ENCODE peak calls at places on chromosomes 13 and 19, in four cellular contexts. J is left lung, H is left ventricle myocardium inferior, K is Peyer's patch. B is an unnamed sample.

GRCh38 chr19:31519216-31519615 is 170.0 kb upstream of the TSHZ3 start:
- DNase-seq in J (no peak), H (no peak), K (no peak), B (no peak)

GRCh38 chr13:73062368-73062767 is 3.6 kb downstream of the KLF5 start:
- DNase-seq in J (no peak), H (no peak), K (no peak), B (no peak)

GRCh38 chr19:2550431-2551171 is 74.7 kb downstream of the GADD45B start:
- DNase-seq in J (peak), H (peak), K (no peak), B (no peak)

GRCh38 chr19:16519230-16519687 is 23.0 kb downstream of the CHERP start:
- DNase-seq in J (no peak), H (no peak), K (no peak), B (no peak)

GRCh38 chr19:3636962-3637361 is 10.4 kb upstream of the CACTIN start:
- DNase-seq in J (no peak), H (no peak), K (no peak), B (no peak)

GRCh38 chr19:40560092-40560507 is 16.6 kb upstream of the SHKBP1 start:
- DNase-seq in J (peak), H (no peak), K (no peak), B (no peak)

GRCh38 chr13:51811046-51811445 is 7.1 kb upstream of the DHRS12 start:
- DNase-seq in J (no peak), H (no peak), K (no peak), B (no peak)

GRCh38 chr19:33445752-33446070 is 72.2 kb downstream of the CEBPG start:
- DNase-seq in J (peak), H (peak), K (no peak), B (no peak)

GRCh38 chr13:75685239-75685697 is 49.1 kb downstream of the LMO7 start:
- DNase-seq in J (no peak), H (no peak), K (no peak), B (no peak)

GRCh38 chr13:65310663-65311328 is 1919.3 kb downstream of the PCDH9 start:
- DNase-seq in J (peak), H (no peak), K (no peak), B (no peak)

GRCh38 chr19:54325194-54325621 is 12.2 kb upstream of the LILRA5 start:
- DNase-seq in J (no peak), H (no peak), K (peak), B (peak)

GRCh38 chr13:81929988-81930387 is 1589.1 kb upstream of the SPRY2 start:
- DNase-seq in J (no peak), H (no peak), K (no peak), B (no peak)

GRCh38 chr19:5801796-5802616 is 2.9 kb upstream of the NRTN start:
- DNase-seq in J (no peak), H (no peak), K (no peak), B (no peak)

GRCh38 chr13:102812616-102813287 is 13.8 kb downstream of the BIVM start:
- DNase-seq in J (no peak), H (no peak), K (no peak), B (no peak)

GRCh38 chr13:98456423-98456845 is 120.5 kb downstream of the STK24 start:
- DNase-seq in J (no peak), H (no peak), K (no peak), B (no peak)

GRCh38 chr19:18712981-18713380 is 29.5 kb downstream of the CRTC1 start:
- DNase-seq in J (no peak), H (no peak), K (no peak), B (no peak)

GRCh38 chr19:22427587-22428298 is 5.6 kb upstream of the ZNF98 start:
- DNase-seq in J (no peak), H (no peak), K (no peak), B (peak)

GRCh38 chr19:45878043-45878794 is 7.7 kb downstream of the IRF2BP1 start:
- DNase-seq in J (peak), H (no peak), K (no peak), B (peak)

GRCh38 chr13:40985596-40986327 is 33.4 kb downstream of the ELF1 start:
- DNase-seq in J (no peak), H (no peak), K (no peak), B (no peak)

GRCh38 chr13:97344250-97345175 is 89.5 kb upstream of the RAP2A start:
- DNase-seq in J (no peak), H (peak), K (no peak), B (peak)
- H3K27ac ChIP-seq in J (no peak), H (peak), K (no peak), B (no peak)

DNA sequence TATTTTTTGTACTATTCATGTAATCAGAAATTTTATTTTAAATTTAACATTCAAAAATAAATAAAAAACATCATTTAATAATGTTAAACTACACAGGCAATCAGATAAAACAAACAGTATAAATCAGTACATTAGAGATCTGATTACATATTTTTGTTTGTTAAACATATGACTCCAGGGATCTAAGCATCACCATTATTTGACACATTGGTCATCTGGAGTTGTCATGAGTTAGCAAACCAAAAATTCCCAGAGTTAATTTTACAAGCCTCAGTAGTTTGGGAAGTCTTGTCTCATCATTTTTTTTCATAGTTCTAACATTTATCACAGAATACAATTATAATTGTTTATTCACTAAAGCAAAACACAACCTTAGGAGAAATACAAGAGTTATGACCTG is 770.8 kb upstream of the SLITRK6 start:
- DNase-seq in J (no peak), H (no peak), K (no peak), B (no peak)
- H3K4me3 ChIP-seq in J (no peak), H (no peak), K (no peak), B (no peak)

DNA sequence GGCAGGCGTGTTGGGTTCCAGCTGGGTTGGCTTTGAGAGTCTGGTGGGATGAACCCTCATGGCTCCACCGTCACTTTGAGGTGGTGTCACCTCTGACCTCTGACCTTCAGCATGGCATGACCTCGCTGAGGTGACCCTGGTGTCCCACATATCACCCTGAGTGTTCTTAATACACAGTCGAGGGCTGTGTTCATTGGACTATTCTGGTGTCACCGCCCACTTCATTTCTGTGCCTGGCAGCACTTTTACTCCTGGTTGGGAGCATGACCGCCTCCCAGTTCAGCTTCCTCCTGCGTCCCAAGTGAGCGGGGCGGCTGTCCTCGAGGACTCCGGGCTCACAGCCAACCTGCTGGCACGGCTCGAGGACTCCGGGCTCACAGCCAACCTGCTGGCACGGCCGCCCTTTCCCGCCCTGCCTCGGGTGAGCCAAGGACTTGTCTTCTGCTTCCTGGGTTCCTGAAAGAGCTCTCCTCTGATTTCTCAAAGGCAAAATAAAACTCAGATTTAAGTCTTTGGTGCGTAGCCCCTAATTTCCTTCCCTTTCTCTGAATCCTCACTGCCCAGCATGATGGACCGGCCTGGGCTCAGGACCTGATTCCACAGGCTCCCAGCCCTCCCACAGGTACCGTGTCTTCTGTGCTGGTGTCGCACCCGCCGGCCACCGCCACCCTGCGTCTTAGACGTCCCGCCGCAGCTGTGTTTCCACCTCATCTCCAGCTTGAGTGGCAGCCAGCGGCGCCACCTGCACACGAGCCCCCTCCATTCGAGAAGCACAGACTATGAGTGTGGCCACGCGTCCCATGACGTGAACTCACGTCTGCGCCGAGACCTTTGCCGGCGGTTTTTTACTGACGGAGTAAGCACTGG is 10.4 kb downstream of the ATP4B start:
- DNase-seq in J (peak), H (peak), K (no peak), B (peak)
- H3K27ac ChIP-seq in J (peak), H (peak), K (no peak), B (peak)

GRCh38 chr19:498591-498950 is 2.3 kb downstream of the MADCAM1 start:
- DNase-seq in J (peak), H (no peak), K (no peak), B (peak)
- H3K4me3 ChIP-seq in J (no peak), H (no peak), K (no peak), B (no peak)

DNA sequence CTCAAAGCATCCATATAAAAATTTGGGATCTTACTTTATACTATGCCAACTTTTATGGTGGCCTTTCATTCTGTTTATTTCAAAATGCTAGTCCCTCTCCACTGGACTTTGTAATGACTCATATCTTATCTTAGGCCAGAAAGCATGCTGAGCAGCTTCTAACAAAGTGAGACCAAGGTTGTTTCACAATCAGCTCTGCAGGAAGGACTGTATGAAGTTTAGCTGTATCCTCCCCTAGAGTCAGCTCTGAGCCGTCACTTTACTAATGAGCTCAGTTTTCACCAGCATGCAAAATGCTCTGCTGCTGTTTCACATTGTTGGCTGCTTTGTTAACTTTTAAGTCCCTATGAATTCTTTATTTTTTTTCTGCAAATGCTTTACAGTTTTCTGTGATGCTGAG is 1608.8 kb downstream of the OLFM4 start:
- DNase-seq in J (no peak), H (no peak), K (no peak), B (no peak)
- H3K27ac ChIP-seq in J (no peak), H (no peak), K (no peak), B (no peak)

GRCh38 chr13:101714195-101714594 is 261.7 kb downstream of the ITGBL1 start:
- DNase-seq in J (no peak), H (no peak), K (no peak), B (no peak)

GRCh38 chr13:101712026-101712348 is 259.5 kb downstream of the ITGBL1 start:
- DNase-seq in J (no peak), H (no peak), K (no peak), B (no peak)

GRCh38 chr13:101708115-101708514 is 255.6 kb downstream of the ITGBL1 start:
- DNase-seq in J (no peak), H (no peak), K (no peak), B (no peak)

GRCh38 chr13:101709952-101710351 is 257.5 kb downstream of the ITGBL1 start:
- DNase-seq in J (no peak), H (no peak), K (no peak), B (no peak)

DNA sequence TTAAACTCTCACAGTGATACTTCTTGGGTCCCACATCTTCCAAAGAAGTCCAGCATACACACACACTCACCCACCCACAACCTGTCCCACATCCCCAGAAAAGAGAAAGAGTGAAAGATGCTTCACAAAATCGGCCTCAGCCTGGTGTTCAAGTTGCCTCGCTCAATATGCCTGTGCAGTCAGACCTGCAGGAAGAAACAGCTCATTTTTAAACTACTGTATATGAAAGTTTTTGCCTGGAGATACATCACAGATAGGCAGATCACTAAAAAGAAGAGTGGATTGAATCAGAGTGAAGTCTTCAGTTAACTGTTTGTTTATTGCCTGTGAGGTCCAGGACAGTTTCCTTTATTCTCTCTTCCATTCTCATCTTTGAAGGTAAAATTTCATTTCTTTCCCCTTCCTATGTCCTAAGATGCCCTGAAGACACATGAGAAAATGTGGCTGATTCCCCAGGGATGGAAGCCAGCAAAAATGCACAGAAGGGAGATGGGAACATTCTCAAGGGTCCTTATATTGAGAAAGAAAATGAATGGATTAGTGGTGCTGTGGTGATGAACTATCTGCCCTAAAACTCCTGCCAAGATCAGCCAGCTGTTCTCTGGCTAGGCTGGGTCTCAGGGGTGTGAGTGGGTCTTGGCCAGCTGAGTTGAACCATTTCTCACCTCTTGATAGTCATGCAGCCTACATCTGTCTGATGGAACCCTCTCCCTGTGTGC is 259.0 kb downstream of the ITGBL1 start:
- DNase-seq in J (no peak), H (peak), K (no peak), B (no peak)
- H3K4me3 ChIP-seq in J (no peak), H (no peak), K (no peak), B (no peak)

GRCh38 chr13:30355839-30356238 is 48.5 kb upstream of the KATNAL1 start:
- DNase-seq in J (no peak), H (no peak), K (no peak), B (no peak)
- H3K27ac ChIP-seq in J (no peak), H (no peak), K (no peak), B (no peak)

GRCh38 chr19:13301627-13302334 is 151.6 kb downstream of the IER2 start:
- DNase-seq in J (no peak), H (no peak), K (no peak), B (no peak)

GRCh38 chr19:13297023-13297422 is 146.8 kb downstream of the IER2 start:
- DNase-seq in J (no peak), H (no peak), K (no peak), B (no peak)

GRCh38 chr19:13299838-13300237 is 149.6 kb downstream of the IER2 start:
- DNase-seq in J (no peak), H (no peak), K (no peak), B (no peak)

GRCh38 chr19:13300421-13301030 is 150.3 kb downstream of the IER2 start:
- DNase-seq in J (no peak), H (no peak), K (no peak), B (no peak)

GRCh38 chr19:13298565-13299481 is 148.6 kb downstream of the IER2 start:
- DNase-seq in J (peak), H (no peak), K (no peak), B (no peak)
- H3K4me3 ChIP-seq in J (no peak), H (peak), K (no peak), B (no peak)

DNA sequence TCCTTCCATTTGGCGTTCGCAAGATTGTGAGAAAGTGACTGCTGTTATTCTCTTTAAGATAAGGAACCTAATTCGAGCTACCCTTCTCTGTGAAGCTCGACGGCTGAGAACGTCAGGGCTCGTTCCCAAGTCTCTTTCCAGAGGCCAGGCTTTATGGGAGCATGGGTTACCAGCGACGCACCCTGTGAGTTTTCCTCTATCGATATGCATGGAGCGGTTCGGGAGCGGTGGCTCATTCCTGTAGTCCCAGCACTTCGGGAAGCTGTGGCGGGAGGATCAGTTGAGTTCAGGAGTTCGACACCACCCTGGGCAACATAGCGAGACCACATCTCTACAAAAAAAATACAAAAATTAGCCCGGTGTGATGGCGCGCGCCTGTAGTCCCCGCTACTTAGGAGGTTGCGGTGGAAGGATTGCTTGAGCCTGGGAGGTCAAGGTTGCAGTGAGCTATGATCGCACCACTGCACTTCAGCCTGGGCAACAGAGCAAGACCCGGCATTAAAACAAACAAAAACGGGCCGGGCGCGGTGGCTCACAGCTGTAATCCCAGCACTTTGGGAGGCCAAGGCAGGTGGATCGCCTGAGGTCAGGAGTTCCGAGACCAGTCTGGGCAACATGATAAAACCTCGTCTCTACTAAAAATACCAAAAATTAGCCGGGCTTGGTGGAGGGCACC is 671 bp upstream of the ZNF606 start:
- DNase-seq in J (no peak), H (no peak), K (no peak), B (no peak)
- H3K27ac ChIP-seq in J (peak), H (peak), K (peak), B (peak)

GRCh38 chr13:79775830-79776229 is 294.9 kb downstream of the NDFIP2 start:
- DNase-seq in J (no peak), H (no peak), K (no peak), B (no peak)
- H3K4me3 ChIP-seq in J (no peak), H (no peak), K (no peak), B (no peak)

B was measured in pancreas.